ENCODE peak calls at places on chromosomes 4 and X, in ten cellular contexts. P is lung, S is AG04449, F is fibroblast of the aortic adventitia, X is IMR-90, Y is natural killer cell, N is cardiac muscle cell, L is type B pancreatic cell, E is kidney, V is cardiac fibroblast. K is an unnamed sample.

GRCh38 chr4:151807220-151807619 is 46.4 kb upstream of the GATB start:
- DNase-seq in P (no peak), S (no peak), F (no peak), X (no peak), Y (no peak), N (peak; percentile 91), L (no peak), E (no peak), V (peak; percentile 57), K (no peak)

GRCh38 chr4:36256398-36256828 is 12.1 kb upstream of the ARAP2 start:
- DNase-seq in P (no peak), S (no peak), F (no peak), X (no peak), Y (no peak), N (no peak), L (no peak), E (no peak), V (no peak), K (no peak)

GRCh38 chrX:18461431-18461830 is 36.0 kb downstream of the CDKL5 start:
- DNase-seq in P (no peak), S (no peak), F (no peak), X (no peak), Y (no peak), N (no peak), L (no peak), E (no peak), V (peak; percentile 5), K (no peak)

GRCh38 chr4:188372856-188373255 is 233.6 kb downstream of the TRIML1 start:
- DNase-seq in P (no peak), S (no peak), F (no peak), X (peak; percentile 47), Y (no peak), N (no peak), L (no peak), E (no peak), V (peak; percentile 32), K (no peak)

GRCh38 chr4:6250235-6250983 is 19.2 kb upstream of the WFS1 start:
- DNase-seq in P (no peak), S (no peak), F (peak; percentile 79), X (peak; percentile 59), Y (no peak), N (peak; percentile 77), L (no peak), E (no peak), V (peak; percentile 74), K (no peak)

GRCh38 chr4:189988892-189989431 is 38.1 kb downstream of the FRG2 start:
- DNase-seq in P (no peak), S (no peak), F (no peak), X (no peak), Y (no peak), N (no peak), L (no peak), E (no peak), V (no peak), K (no peak)

GRCh38 chr4:52982246-52982950 is 120.3 kb downstream of the RASL11B start:
- DNase-seq in P (no peak), S (no peak), F (peak; percentile 81), X (peak; percentile 73), Y (no peak), N (peak; percentile 63), L (no peak), E (no peak), V (peak; percentile 79), K (no peak)

GRCh38 chr4:6332042-6332668 is 62.5 kb downstream of the WFS1 start:
- DNase-seq in P (no peak), S (no peak), F (peak; percentile 24), X (peak; percentile 15), Y (peak; percentile 31), N (peak; percentile 53), L (no peak), E (no peak), V (peak; percentile 33), K (peak; percentile 48)

GRCh38 chr4:82123934-82124333 is 249.9 kb downstream of the HNRNPD start:
- DNase-seq in P (no peak), S (no peak), F (no peak), X (no peak), Y (no peak), N (no peak), L (no peak), E (no peak), V (no peak), K (no peak)
- TF ChIP-seq CTCF in P (no peak), S (no peak), F (no peak), X (no peak), Y (no peak), N (no peak), L (no peak), E (no peak), V (no peak), K (no peak)

GRCh38 chr4:37793562-37793961 is 32.9 kb upstream of the PGM2 start:
- DNase-seq in P (peak; percentile 39), S (no peak), F (peak; percentile 25), X (peak; percentile 7), Y (no peak), N (peak; percentile 10), L (no peak), E (no peak), V (peak; percentile 49), K (no peak)

GRCh38 chr4:37795796-37796195 is 30.7 kb upstream of the PGM2 start:
- DNase-seq in P (no peak), S (no peak), F (no peak), X (no peak), Y (no peak), N (no peak), L (no peak), E (no peak), V (no peak), K (no peak)

GRCh38 chr4:37797923-37798322 is 28.6 kb upstream of the PGM2 start:
- DNase-seq in P (no peak), S (no peak), F (no peak), X (no peak), Y (no peak), N (no peak), L (no peak), E (no peak), V (no peak), K (no peak)

GRCh38 chr4:37792241-37792640 is 34.2 kb upstream of the PGM2 start:
- DNase-seq in P (no peak), S (no peak), F (no peak), X (no peak), Y (no peak), N (no peak), L (no peak), E (no peak), V (no peak), K (no peak)

GRCh38 chr4:37794046-37794445 is 32.4 kb upstream of the PGM2 start:
- DNase-seq in P (no peak), S (no peak), F (peak; percentile 2), X (no peak), Y (no peak), N (no peak), L (no peak), E (no peak), V (no peak), K (no peak)
- TF ChIP-seq CTCF in P (no peak), S (no peak), F (no peak), X (no peak), Y (no peak), N (no peak), L (no peak), E (no peak), V (no peak), K (no peak)

GRCh38 chr4:16448240-16448639 is 222.0 kb upstream of the TAPT1 start:
- DNase-seq in P (no peak), S (no peak), F (no peak), X (no peak), Y (no peak), N (no peak), L (no peak), E (no peak), V (no peak), K (no peak)

GRCh38 chr4:16450031-16450430 is 223.8 kb upstream of the TAPT1 start:
- DNase-seq in P (no peak), S (no peak), F (no peak), X (no peak), Y (no peak), N (no peak), L (no peak), E (no peak), V (no peak), K (no peak)

GRCh38 chr4:16449381-16449780 is 223.1 kb upstream of the TAPT1 start:
- DNase-seq in P (no peak), S (no peak), F (no peak), X (no peak), Y (no peak), N (no peak), L (no peak), E (no peak), V (no peak), K (no peak)

GRCh38 chr4:16450724-16451123 is 224.5 kb upstream of the TAPT1 start:
- DNase-seq in P (no peak), S (no peak), F (peak; percentile 41), X (no peak), Y (no peak), N (no peak), L (no peak), E (no peak), V (peak; percentile 15), K (no peak)
- TF ChIP-seq CTCF in P (no peak), S (peak; percentile 12), F (peak; percentile 51), X (peak; percentile 46), Y (no peak), N (peak; percentile 30), L (peak; percentile 50), E (peak; percentile 5), V (peak; percentile 17), K (no peak)

GRCh38 chr4:55444822-55445221 is 49.1 kb downstream of the TMEM165 start:
- DNase-seq in P (no peak), S (no peak), F (peak; percentile 62), X (peak; percentile 51), Y (no peak), N (peak; percentile 23), L (no peak), E (no peak), V (peak; percentile 61), K (no peak)

GRCh38 chr4:55447108-55447708 is 51.5 kb downstream of the TMEM165 start:
- DNase-seq in P (no peak), S (no peak), F (no peak), X (no peak), Y (no peak), N (no peak), L (no peak), E (no peak), V (no peak), K (no peak)

GRCh38 chr4:55446578-55446922 is 50.8 kb downstream of the TMEM165 start:
- DNase-seq in P (no peak), S (no peak), F (no peak), X (peak; percentile 47), Y (no peak), N (no peak), L (no peak), E (no peak), V (no peak), K (no peak)

GRCh38 chr4:55447826-55448225 is 52.1 kb downstream of the TMEM165 start:
- DNase-seq in P (no peak), S (no peak), F (peak; percentile 44), X (peak; percentile 50), Y (no peak), N (no peak), L (no peak), E (no peak), V (peak; percentile 56), K (no peak)

GRCh38 chr4:55445921-55446577 is 50.3 kb downstream of the TMEM165 start:
- DNase-seq in P (no peak), S (peak; percentile 70), F (peak; percentile 73), X (peak; percentile 89), Y (no peak), N (no peak), L (no peak), E (no peak), V (peak; percentile 25), K (no peak)
- TF ChIP-seq CTCF in P (no peak), S (no peak), F (peak; percentile 2), X (no peak), Y (no peak), N (no peak), L (no peak), E (no peak), V (no peak), K (no peak)